ENCODE peak calls at places on chromosomes 6 and 20, in eight cellular contexts. P is uterus; I is IMR-90; E is lower lobe of right lung; L is A549; K is CD8-positive, alpha-beta T cell; Z is HepG2; O is right cardiac atrium. N is an unnamed sample. For H3K9me3, the result is how much of the 10 kb centered on the place peaks cover.

GRCh38 chr6:36204068-36204753 is 7.7 kb downstream of the BRPF3 start:
- DNase-seq in P (no peak), I (no peak), E (no peak), L (no peak), K (peak), Z (no peak), O (no peak), N (no peak)

GRCh38 chr20:22402990-22403859 is 181.1 kb downstream of the FOXA2 start:
- DNase-seq in P (no peak), I (no peak), E (no peak), L (no peak), K (no peak), Z (peak), O (no peak), N (peak)

GRCh38 chr6:31712296-31712695 is 2.9 kb upstream of the LY6G6D start:
- DNase-seq in P (no peak), I (no peak), E (no peak), L (peak), K (no peak), Z (no peak), O (no peak), N (no peak)

GRCh38 chr20:52992632-52993031 is 20.5 kb downstream of the TSHZ2 start:
- DNase-seq in P (no peak), I (no peak), E (no peak), L (no peak), K (no peak), Z (no peak), O (no peak), N (no peak)

GRCh38 chr20:39103732-39104131 is 141.6 kb downstream of the DHX35 start:
- DNase-seq in P (no peak), I (no peak), E (no peak), L (no peak), K (no peak), Z (no peak), O (no peak), N (no peak)

GRCh38 chr20:37510226-37510625 is 10.8 kb upstream of the NNAT start:
- DNase-seq in P (no peak), I (no peak), E (no peak), L (no peak), K (no peak), Z (no peak), O (no peak), N (no peak)

GRCh38 chr20:63878855-63879254 is 13.8 kb downstream of the TPD52L2 start:
- DNase-seq in P (no peak), I (no peak), E (no peak), L (no peak), K (no peak), Z (no peak), O (no peak), N (no peak)

GRCh38 chr6:144408151-144408550 is 123.0 kb downstream of the UTRN start:
- DNase-seq in P (peak), I (peak), E (no peak), L (no peak), K (no peak), Z (no peak), O (peak), N (no peak)

GRCh38 chr6:156731436-156731835 is 45.7 kb upstream of the ARID1B start:
- DNase-seq in P (no peak), I (peak), E (no peak), L (no peak), K (no peak), Z (no peak), O (no peak), N (no peak)

GRCh38 chr6:41088451-41088850 is 15.7 kb downstream of the NFYA start:
- DNase-seq in P (no peak), I (peak), E (no peak), L (no peak), K (no peak), Z (no peak), O (no peak), N (no peak)

GRCh38 chr20:50196896-50197295 is 6.3 kb downstream of the CEBPB start:
- DNase-seq in P (no peak), I (no peak), E (no peak), L (no peak), K (no peak), Z (no peak), O (no peak), N (no peak)

GRCh38 chr20:31920275-31920855 is 31.5 kb downstream of the PDRG1 start:
- DNase-seq in P (no peak), I (no peak), E (no peak), L (no peak), K (no peak), Z (no peak), O (no peak), N (no peak)

GRCh38 chr6:148535976-148536375 is 193.3 kb downstream of the SASH1 start:
- DNase-seq in P (no peak), I (peak), E (no peak), L (no peak), K (no peak), Z (no peak), O (no peak), N (peak)

GRCh38 chr20:47656313-47656712 is 129.0 kb downstream of the SULF2 start:
- DNase-seq in P (no peak), I (no peak), E (no peak), L (no peak), K (no peak), Z (no peak), O (no peak), N (no peak)

GRCh38 chr20:51505566-51505965 is 37.0 kb downstream of the NFATC2 start:
- DNase-seq in P (no peak), I (no peak), E (no peak), L (no peak), K (no peak), Z (no peak), O (no peak), N (no peak)

GRCh38 chr20:33438481-33438880 is 5.1 kb downstream of the SNTA1 start:
- DNase-seq in P (no peak), I (no peak), E (no peak), L (no peak), K (no peak), Z (no peak), O (no peak), N (no peak)

GRCh38 chr6:113120214-113120576 is 737.0 kb upstream of the MARCKS start:
- DNase-seq in P (no peak), I (peak), E (no peak), L (no peak), K (no peak), Z (no peak), O (no peak), N (peak)

GRCh38 chr20:51425347-51426106 is 117.0 kb downstream of the NFATC2 start:
- DNase-seq in P (no peak), I (no peak), E (no peak), L (no peak), K (peak), Z (no peak), O (no peak), N (no peak)

GRCh38 chr6:126040826-126041225 is 54.5 kb downstream of the TRMT11 start:
- DNase-seq in P (no peak), I (peak), E (no peak), L (peak), K (no peak), Z (peak), O (no peak), N (peak)

GRCh38 chr6:126040394-126040793 is 54.1 kb downstream of the TRMT11 start:
- DNase-seq in P (no peak), I (no peak), E (no peak), L (no peak), K (no peak), Z (no peak), O (no peak), N (no peak)

GRCh38 chr6:126039284-126039683 is 52.9 kb downstream of the TRMT11 start:
- DNase-seq in P (no peak), I (peak), E (no peak), L (no peak), K (no peak), Z (no peak), O (no peak), N (no peak)

GRCh38 chr6:126038234-126038633 is 51.9 kb downstream of the TRMT11 start:
- DNase-seq in P (no peak), I (no peak), E (no peak), L (no peak), K (no peak), Z (no peak), O (no peak), N (no peak)

DNA sequence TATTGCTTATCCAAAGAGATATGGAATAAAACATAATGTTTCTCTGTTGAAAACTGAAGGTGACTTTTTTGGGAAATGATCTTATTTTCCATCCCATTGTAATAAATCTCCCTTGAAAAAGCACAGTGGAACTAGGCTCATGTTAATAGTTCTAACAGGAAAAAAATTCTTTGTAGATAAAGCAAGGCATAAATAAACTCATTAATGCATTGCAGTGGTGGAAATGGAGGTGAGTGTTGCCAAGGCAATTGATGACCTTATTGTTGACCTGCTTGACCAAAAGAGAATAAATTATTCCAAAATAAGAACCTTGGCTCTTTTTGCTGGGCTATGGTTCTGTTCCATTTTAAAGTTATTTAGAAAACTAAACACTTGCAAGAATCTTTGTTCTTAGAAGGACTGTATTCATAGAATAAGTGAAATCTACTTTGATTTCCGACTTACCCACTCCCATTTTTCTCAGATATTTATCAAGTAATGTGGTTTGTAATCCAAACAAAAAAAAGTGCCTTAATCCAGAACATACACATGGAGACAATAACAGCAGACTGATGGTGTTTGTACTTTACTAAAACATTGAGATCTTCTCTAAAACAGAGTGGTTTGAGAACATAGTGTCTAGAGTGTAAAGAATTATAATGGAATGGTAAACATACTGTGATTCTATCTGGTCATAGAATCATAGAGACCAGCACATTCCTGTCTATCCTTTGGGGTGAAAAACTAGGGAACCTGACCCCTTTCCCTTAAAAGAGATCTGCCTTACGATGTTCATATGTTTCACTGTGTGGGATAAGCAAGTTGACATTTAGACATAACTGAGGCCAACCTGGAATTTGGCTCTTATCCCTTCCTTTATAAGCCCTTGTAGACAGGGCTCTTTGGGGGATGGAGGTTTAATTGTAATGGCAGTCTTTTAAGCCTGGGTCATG is 55.4 kb downstream of the TRMT11 start:
- DNase-seq in P (no peak), I (peak), E (no peak), L (no peak), K (no peak), Z (no peak), O (no peak), N (peak)
- H3K27ac ChIP-seq in P (peak), I (no peak), E (peak), L (peak), K (no peak), Z (no peak), O (no peak), N (peak)

GRCh38 chr6:66522864-66523263 is 815.8 kb upstream of the EYS start:
- DNase-seq in P (no peak), I (no peak), E (no peak), L (no peak), K (no peak), Z (no peak), O (no peak), N (no peak)
- H3K4me3 ChIP-seq in P (no peak), I (no peak), E (no peak), L (no peak), K (no peak), Z (no peak), O (no peak), N (no peak)

GRCh38 chr20:30485331-30486102 is 771.9 kb upstream of the DEFB115 start:
- DNase-seq in P (no peak), I (no peak), E (no peak), L (no peak), K (no peak), Z (no peak), O (peak), N (no peak)

GRCh38 chr20:30486103-30486478 is 771.4 kb upstream of the DEFB115 start:
- DNase-seq in P (no peak), I (no peak), E (no peak), L (no peak), K (no peak), Z (no peak), O (no peak), N (no peak)

GRCh38 chr20:30484749-30485070 is 772.8 kb upstream of the DEFB115 start:
- DNase-seq in P (no peak), I (no peak), E (no peak), L (no peak), K (no peak), Z (no peak), O (no peak), N (no peak)

GRCh38 chr20:30487947-30488926 is 769.2 kb upstream of the DEFB115 start:
- DNase-seq in P (no peak), I (no peak), E (no peak), L (no peak), K (no peak), Z (no peak), O (no peak), N (no peak)

DNA sequence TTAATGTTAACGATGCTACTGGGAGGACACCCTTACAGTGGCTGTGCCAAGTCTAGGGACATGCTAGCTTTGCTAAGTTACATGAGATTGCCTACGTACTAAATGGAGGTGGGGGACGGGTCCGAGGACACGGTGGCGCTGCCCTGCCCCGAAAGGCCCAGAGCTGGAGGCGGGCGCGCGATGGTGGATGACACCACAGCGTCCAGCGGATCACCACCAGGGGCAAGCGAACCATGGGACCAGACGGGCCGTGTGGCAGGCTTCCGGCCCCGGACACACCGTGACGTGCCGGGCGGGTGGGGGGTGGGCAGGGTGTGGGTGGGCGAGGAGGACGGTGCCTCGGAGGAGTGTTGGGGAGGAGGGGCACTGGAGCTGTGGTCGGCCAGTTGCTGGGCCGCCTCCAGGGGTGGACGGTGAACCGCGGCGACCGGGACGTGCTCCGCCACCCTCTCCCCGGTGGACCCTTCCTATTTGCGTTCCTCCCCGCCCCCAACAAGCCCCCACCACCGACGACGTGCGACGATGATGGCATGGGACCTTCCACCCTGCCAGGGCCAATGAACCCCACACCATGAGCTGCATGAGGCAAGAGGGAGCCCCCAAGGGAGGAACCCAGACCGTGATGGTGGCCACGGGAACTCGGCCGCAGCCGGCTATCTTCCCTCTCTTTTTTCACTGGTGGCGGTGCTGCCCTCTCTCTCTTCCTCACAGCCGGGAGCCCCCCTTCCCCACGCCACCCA is 773.3 kb upstream of the DEFB115 start:
- DNase-seq in P (no peak), I (no peak), E (no peak), L (no peak), K (no peak), Z (no peak), O (peak), N (no peak)
- H3K9me3 ChIP-seq in P (under half), I (under half), E (under half), L (under half), K (under half), Z (half or more), O (under half), N (under half)

GRCh38 chr20:62168061-62168460 is 14.8 kb upstream of the MTG2 start:
- DNase-seq in P (no peak), I (no peak), E (no peak), L (no peak), K (no peak), Z (no peak), O (no peak), N (no peak)
- H3K27ac ChIP-seq in P (no peak), I (no peak), E (no peak), L (no peak), K (no peak), Z (no peak), O (no peak), N (no peak)

GRCh38 chr6:2560903-2561698 is 189.6 kb downstream of the MYLK4 start:
- DNase-seq in P (no peak), I (no peak), E (no peak), L (no peak), K (no peak), Z (no peak), O (peak), N (no peak)

GRCh38 chr6:2563635-2564034 is 187.1 kb downstream of the MYLK4 start:
- DNase-seq in P (no peak), I (peak), E (no peak), L (no peak), K (no peak), Z (peak), O (no peak), N (peak)

GRCh38 chr6:2560140-2560818 is 190.4 kb downstream of the MYLK4 start:
- DNase-seq in P (no peak), I (no peak), E (no peak), L (no peak), K (no peak), Z (no peak), O (no peak), N (no peak)

GRCh38 chr6:2565499-2565898 is 185.2 kb downstream of the MYLK4 start:
- DNase-seq in P (no peak), I (no peak), E (no peak), L (no peak), K (no peak), Z (peak), O (no peak), N (no peak)

GRCh38 chr6:2562721-2563120 is 188.0 kb downstream of the MYLK4 start:
- DNase-seq in P (no peak), I (no peak), E (no peak), L (no peak), K (no peak), Z (no peak), O (peak), N (no peak)
- H3K4me3 ChIP-seq in P (no peak), I (no peak), E (no peak), L (no peak), K (no peak), Z (no peak), O (no peak), N (no peak)

DNA sequence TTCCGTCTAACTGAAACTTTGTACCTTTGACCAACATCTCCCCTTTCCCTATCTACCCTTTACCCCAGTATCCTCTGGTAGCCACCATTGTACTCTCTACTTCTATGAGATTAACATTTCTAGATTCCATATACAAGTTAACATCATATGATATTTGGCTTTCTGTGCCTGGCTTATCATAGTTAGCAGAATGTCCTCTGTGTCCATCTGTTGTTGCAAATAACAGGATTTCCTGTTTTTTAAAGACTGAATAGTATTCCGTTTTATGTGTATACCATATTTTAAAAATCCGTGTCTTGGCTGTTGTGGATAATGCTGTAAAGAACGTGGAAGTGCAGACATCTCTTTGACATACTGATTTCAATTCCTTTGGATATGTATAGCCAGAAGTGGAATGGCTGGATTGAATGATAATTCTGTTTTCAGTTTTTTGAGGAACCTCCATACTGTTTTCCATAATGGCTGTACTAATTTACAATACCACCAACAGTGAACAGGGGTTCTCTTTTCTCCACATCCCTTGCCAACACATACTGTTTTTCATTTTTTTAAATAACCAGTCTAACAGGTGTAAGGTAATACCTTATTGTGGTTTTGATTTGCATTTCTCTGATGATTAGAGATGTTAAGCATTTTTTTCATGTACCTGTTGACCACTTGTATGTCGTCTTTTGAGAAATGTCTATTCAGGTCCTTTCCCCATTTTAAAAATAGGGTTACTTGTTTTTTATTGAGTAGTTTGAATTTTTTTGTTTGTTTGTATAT is 53.8 kb downstream of the CDC5L start:
- DNase-seq in P (no peak), I (no peak), E (no peak), L (no peak), K (no peak), Z (no peak), O (no peak), N (no peak)
- H3K9me3 ChIP-seq in P (under half), I (under half), E (under half), L (under half), K (under half), Z (under half), O (under half), N (under half)